ENCODE peak calls at places on chromosomes 11 and 22, in four cellular contexts. E is GF-D8; H is endothelial cell; T is CD4-positive, alpha-beta T cell. Z is an unnamed sample.
A peak's percentile ranks its signal among the peaks of the same experiment; 100 is the strongest.

GRCh38 chr11:64545605-64546004 is 45.4 kb upstream of the SLC22A12 start:
- DNase-seq in E (no peak), H (no peak), T (no peak), Z (no peak)

GRCh38 chr11:131668867-131669780 is 298.7 kb downstream of the NTM start:
- DNase-seq in E (peak; percentile 63), H (peak; percentile 77), T (no peak), Z (no peak)

GRCh38 chr22:40281717-40282116 is 64.6 kb upstream of the ADSL start:
- DNase-seq in E (no peak), H (no peak), T (no peak), Z (no peak)

GRCh38 chr11:70628881-70629844 is 230.8 kb downstream of the CTTN start:
- DNase-seq in E (no peak), H (no peak), T (no peak), Z (no peak)

GRCh38 chr11:119803726-119804294 is 74.8 kb upstream of the NECTIN1 start:
- DNase-seq in E (no peak), H (no peak), T (no peak), Z (no peak)

GRCh38 chr22:45334528-45334927 is 24.8 kb downstream of the FAM118A start:
- DNase-seq in E (no peak), H (no peak), T (no peak), Z (no peak)

GRCh38 chr11:12995211-12995610 is 13.9 kb upstream of the RASSF10 start:
- DNase-seq in E (no peak), H (no peak), T (no peak), Z (no peak)

GRCh38 chr11:134658481-134659080 is 246.5 kb upstream of the B3GAT1 start:
- DNase-seq in E (no peak), H (no peak), T (no peak), Z (no peak)

GRCh38 chr11:119607726-119608125 is 121.3 kb downstream of the NECTIN1 start:
- DNase-seq in E (no peak), H (no peak), T (no peak), Z (no peak)